ENCODE peak calls at places on chromosomes 6 and 20, in nine cellular contexts. X is PC-3; I is GM06990; A is esophagus squamous epithelium; H is B cell; F is CD4-positive, alpha-beta T cell; Z is cardiac fibroblast; B is mammary epithelial cell; V is pancreas. N is an unnamed sample.

GRCh38 chr6:160662842-160663241 is 1.2 kb downstream of the LPA start:
- DNase-seq in A (no peak), I (no peak), H (no peak), V (no peak), B (no peak), Z (no peak), F (no peak), X (no peak), N (no peak)

GRCh38 chr6:147167576-147168461 is 36.4 kb upstream of the STXBP5 start:
- DNase-seq in V (no peak), I (no peak), B (no peak), H (no peak), F (no peak), X (no peak), A (no peak), Z (peak; percentile 45), N (no peak)

GRCh38 chr20:60138263-60139127 is 180.3 kb downstream of the CDH26 start:
- DNase-seq in X (no peak), Z (peak; percentile 53), F (peak; percentile 25), V (no peak), B (no peak), A (no peak), I (peak; percentile 55), H (no peak), N (peak; percentile 39)

GRCh38 chr6:164167873-164168405 is 753.4 kb downstream of the QKI start:
- DNase-seq in V (no peak), H (no peak), F (no peak), X (no peak), I (no peak), A (no peak), Z (no peak), B (no peak), N (no peak)

GRCh38 chr20:50442526-50442925 is 67.7 kb upstream of the PTPN1 start:
- DNase-seq in H (no peak), B (no peak), X (no peak), V (no peak), A (no peak), Z (no peak), I (no peak), F (no peak), N (no peak)

GRCh38 chr6:111418971-111419693 is 63.9 kb downstream of the REV3L start:
- DNase-seq in B (peak; percentile 63), F (no peak), V (no peak), A (no peak), Z (peak; percentile 76), I (no peak), H (no peak), X (peak; percentile 60), N (no peak)

GRCh38 chr6:53691667-53692133 is 26.1 kb upstream of the KLHL31 start:
- DNase-seq in V (no peak), H (no peak), I (no peak), B (peak; percentile 36), A (no peak), X (no peak), F (no peak), Z (no peak), N (no peak)

GRCh38 chr6:161901740-161902426 is 628.0 kb upstream of the AGPAT4 start:
- DNase-seq in V (no peak), F (no peak), A (no peak), X (no peak), Z (no peak), H (no peak), I (no peak), B (no peak), N (no peak)

GRCh38 chr20:37538003-37538402 is 10.3 kb upstream of the BLCAP start:
- DNase-seq in F (no peak), H (no peak), V (no peak), I (no peak), A (no peak), Z (peak; percentile 65), X (peak; percentile 86), B (peak; percentile 69), N (no peak)

GRCh38 chr20:9294081-9294480 is 220.3 kb upstream of the LAMP5 start:
- DNase-seq in F (no peak), X (peak; percentile 87), H (no peak), A (no peak), I (no peak), Z (peak; percentile 46), B (peak; percentile 24), V (no peak), N (no peak)

GRCh38 chr6:79158856-79159516 is 75.5 kb downstream of the HMGN3 start:
- DNase-seq in I (no peak), V (no peak), F (no peak), Z (no peak), A (no peak), X (peak; percentile 2), B (no peak), H (no peak), N (no peak)

GRCh38 chr6:96465321-96465903 is 56.2 kb upstream of the UFL1 start:
- DNase-seq in B (peak; percentile 44), A (no peak), I (no peak), H (no peak), F (no peak), V (no peak), Z (no peak), X (peak; percentile 58), N (peak; percentile 12)
- TF ChIP-seq CTCF in B (no peak), A (no peak), I (peak; percentile 13), H (no peak), F (no peak), V (no peak), Z (no peak), X (peak; percentile 40), N (no peak)

GRCh38 chr20:56773731-56774130 is 144.6 kb downstream of the TFAP2C start:
- DNase-seq in Z (no peak), I (no peak), H (no peak), X (no peak), F (no peak), V (no peak), B (no peak), A (no peak), N (no peak)

GRCh38 chr20:56776345-56776744 is 147.2 kb downstream of the TFAP2C start:
- DNase-seq in Z (no peak), B (no peak), F (no peak), X (no peak), A (no peak), I (no peak), H (no peak), V (no peak), N (no peak)

GRCh38 chr20:56778765-56779195 is 149.7 kb downstream of the TFAP2C start:
- DNase-seq in Z (peak; percentile 8), B (no peak), V (no peak), I (no peak), H (no peak), X (no peak), F (no peak), A (no peak), N (peak; percentile 18)

GRCh38 chr20:56779452-56780143 is 150.5 kb downstream of the TFAP2C start:
- DNase-seq in X (no peak), A (no peak), V (no peak), I (no peak), Z (no peak), B (no peak), F (no peak), H (no peak), N (no peak)

DNA sequence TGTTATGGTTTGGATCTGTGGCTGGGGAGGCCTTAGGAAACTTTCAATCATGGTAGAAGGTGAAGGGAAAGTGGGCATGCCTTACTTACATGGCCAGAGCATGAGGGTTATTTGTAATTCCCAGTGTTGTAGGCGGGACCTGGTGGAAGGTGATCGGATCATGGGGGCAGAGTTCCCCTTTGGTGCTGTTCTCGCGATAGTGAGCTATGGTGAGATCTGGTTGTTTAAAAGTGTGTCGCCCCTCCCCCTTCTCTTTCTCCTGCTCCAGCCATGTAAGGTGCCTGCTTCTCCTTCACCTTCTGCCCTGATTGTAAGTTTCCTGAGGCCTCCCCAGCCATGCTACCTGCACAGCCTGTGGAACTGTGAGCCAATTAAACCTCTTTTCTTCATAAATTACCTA is 145.8 kb downstream of the TFAP2C start:
- DNase-seq in F (no peak), V (no peak), I (no peak), B (no peak), H (no peak), X (no peak), A (no peak), Z (no peak), N (no peak)
- TF ChIP-seq CTCF in F (no peak), V (no peak), I (no peak), B (no peak), H (no peak), X (no peak), A (no peak), Z (no peak), N (no peak)

DNA sequence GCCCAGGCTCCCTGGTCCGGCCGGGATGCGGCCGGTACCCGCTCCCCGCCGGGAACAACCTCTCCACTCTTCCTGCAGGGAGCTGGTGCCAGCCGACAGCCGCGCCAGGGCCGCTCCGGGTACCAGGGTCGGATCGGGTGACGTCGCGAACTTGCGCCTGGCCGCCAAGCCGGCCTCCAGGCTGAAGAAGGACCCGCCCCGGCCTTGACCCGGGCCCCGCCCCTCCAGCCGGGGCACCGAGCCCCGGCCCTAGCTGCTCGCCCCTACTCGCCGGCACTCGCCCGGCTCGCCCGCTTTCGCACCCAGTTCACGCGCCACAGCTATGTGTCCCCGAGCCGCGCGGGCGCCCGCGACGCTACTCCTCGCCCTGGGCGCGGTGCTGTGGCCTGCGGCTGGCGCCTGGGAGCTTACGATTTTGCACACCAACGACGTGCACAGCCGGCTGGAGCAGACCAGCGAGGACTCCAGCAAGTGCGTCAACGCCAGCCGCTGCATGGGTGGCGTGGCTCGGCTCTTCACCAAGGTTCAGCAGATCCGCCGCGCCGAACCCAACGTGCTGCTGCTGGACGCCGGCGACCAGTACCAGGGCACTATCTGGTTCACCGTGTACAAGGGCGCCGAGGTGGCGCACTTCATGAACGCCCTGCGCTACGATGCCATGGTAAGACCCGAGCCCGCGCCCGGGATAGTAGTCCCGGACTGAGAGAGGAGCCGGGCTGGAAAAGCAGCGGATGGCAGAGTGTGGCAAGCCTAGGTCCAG is at the start of gene NT5E:
- DNase-seq in H (peak; percentile 51), B (peak; percentile 77), F (peak; percentile 32), A (no peak), X (peak; percentile 65), Z (peak; percentile 80), V (peak; percentile 31), I (peak; percentile 89), N (peak; percentile 78)
- TF ChIP-seq CTCF in H (no peak), B (no peak), F (no peak), A (no peak), X (peak; percentile 31), Z (no peak), V (no peak), I (peak; percentile 16), N (no peak)

DNA sequence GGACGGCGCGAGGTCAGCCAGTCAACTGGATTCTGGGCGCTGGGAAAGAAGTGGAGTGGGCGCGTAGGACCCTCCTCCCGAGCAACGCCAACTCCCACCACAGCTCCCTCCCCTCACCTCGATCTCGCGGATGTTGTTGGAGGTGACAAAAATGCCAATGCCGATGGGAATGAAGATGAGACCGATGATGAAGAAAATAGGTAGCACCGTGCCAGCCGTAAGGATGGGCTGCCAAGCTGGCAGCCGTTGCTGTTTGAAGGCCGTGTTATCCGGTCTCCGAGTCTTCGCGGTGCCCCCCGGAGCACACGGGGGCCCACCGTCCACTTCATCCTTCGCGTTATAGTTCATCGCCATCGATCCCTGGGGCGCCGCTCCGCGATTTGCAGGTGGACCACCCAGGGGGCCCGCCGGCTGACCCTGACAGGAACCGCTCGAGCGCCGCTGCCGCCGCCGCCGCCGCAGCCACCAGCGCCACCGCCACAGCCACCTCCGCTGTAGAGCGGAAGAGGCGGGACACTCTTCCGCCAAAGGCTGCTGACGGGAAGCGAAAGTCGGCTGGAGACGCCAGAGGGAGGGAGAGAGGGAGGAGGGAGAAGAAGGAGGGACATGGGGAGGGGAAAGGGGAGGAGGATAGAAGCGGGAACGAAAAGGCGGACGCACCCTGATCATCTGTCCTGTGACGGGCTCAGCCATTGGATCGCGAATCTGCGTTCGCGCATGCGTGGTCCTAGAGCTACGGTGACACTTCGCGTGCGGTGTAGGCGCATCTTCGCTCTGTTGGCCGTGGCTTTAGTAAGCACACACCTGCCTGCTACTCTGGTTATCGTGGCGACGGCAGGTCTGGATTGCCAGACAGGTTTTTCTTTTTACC is at the start of gene TMEM30A:
- DNase-seq in B (peak; percentile 99), X (peak; percentile 96), Z (peak; percentile 99), F (peak; percentile 94), H (peak; percentile 89), V (peak; percentile 97), A (peak; percentile 83), I (peak; percentile 96), N (peak; percentile 97)
- TF ChIP-seq CTCF in B (no peak), X (no peak), Z (no peak), F (no peak), H (no peak), V (no peak), A (no peak), I (no peak), N (no peak)